ENCODE peak calls at places on chromosomes 12 and 14, in six cellular contexts. One of them, this sample, is unnamed.

GRCh38 chr14:102408729-102409128 is 46.0 kb downstream of the TECPR2 start:
- DNase-seq in cardiac fibroblast: no peak
- DNase-seq in neural progenitor cell: no peak
- DNase-seq in lower leg skin: no peak
- DNase-seq in brain microvascular endothelial cell: no peak
- DNase-seq in astrocyte of the spinal cord: no peak
- DNase-seq in this sample: no peak

GRCh38 chr12:28569698-28570411 is 379.6 kb downstream of the CCDC91 start:
- DNase-seq in cardiac fibroblast: peak
- DNase-seq in neural progenitor cell: no peak
- DNase-seq in lower leg skin: peak
- DNase-seq in brain microvascular endothelial cell: peak
- DNase-seq in astrocyte of the spinal cord: peak
- DNase-seq in this sample: no peak

GRCh38 chr12:76713130-76713529 is 50.8 kb upstream of the ZDHHC17 start:
- DNase-seq in cardiac fibroblast: peak
- DNase-seq in neural progenitor cell: peak
- DNase-seq in lower leg skin: no peak
- DNase-seq in brain microvascular endothelial cell: peak
- DNase-seq in astrocyte of the spinal cord: no peak
- DNase-seq in this sample: no peak

GRCh38 chr12:98513379-98514318 is 1.7 kb upstream of the TMPO start:
- DNase-seq in cardiac fibroblast: no peak
- DNase-seq in neural progenitor cell: no peak
- DNase-seq in lower leg skin: no peak
- DNase-seq in brain microvascular endothelial cell: no peak
- DNase-seq in astrocyte of the spinal cord: no peak
- DNase-seq in this sample: no peak

GRCh38 chr12:105672171-105672570 is 341.7 kb downstream of the C12orf75 start:
- DNase-seq in cardiac fibroblast: no peak
- DNase-seq in neural progenitor cell: no peak
- DNase-seq in lower leg skin: no peak
- DNase-seq in brain microvascular endothelial cell: no peak
- DNase-seq in astrocyte of the spinal cord: no peak
- DNase-seq in this sample: no peak

GRCh38 chr12:31011336-31011735 is 62.3 kb upstream of the DDX11 start:
- DNase-seq in cardiac fibroblast: no peak
- DNase-seq in neural progenitor cell: no peak
- DNase-seq in lower leg skin: no peak
- DNase-seq in brain microvascular endothelial cell: no peak
- DNase-seq in astrocyte of the spinal cord: no peak
- DNase-seq in this sample: no peak

GRCh38 chr12:79691299-79692248 is 810 bp upstream of the PAWR start:
- DNase-seq in cardiac fibroblast: peak
- DNase-seq in neural progenitor cell: no peak
- DNase-seq in lower leg skin: peak
- DNase-seq in brain microvascular endothelial cell: peak
- DNase-seq in astrocyte of the spinal cord: peak
- DNase-seq in this sample: no peak

GRCh38 chr12:51011960-51012359 is 14.2 kb downstream of the SLC11A2 start:
- DNase-seq in cardiac fibroblast: no peak
- DNase-seq in neural progenitor cell: peak
- DNase-seq in lower leg skin: no peak
- DNase-seq in brain microvascular endothelial cell: no peak
- DNase-seq in astrocyte of the spinal cord: no peak
- DNase-seq in this sample: no peak

GRCh38 chr12:25585021-25585523 is 32.0 kb upstream of the LMNTD1 start:
- DNase-seq in cardiac fibroblast: peak
- DNase-seq in neural progenitor cell: no peak
- DNase-seq in lower leg skin: peak
- DNase-seq in brain microvascular endothelial cell: no peak
- DNase-seq in astrocyte of the spinal cord: peak
- DNase-seq in this sample: no peak

GRCh38 chr14:36580856-36581831 is 1.3 kb downstream of the NKX2-8 start:
- DNase-seq in cardiac fibroblast: peak
- DNase-seq in neural progenitor cell: peak
- DNase-seq in lower leg skin: no peak
- DNase-seq in brain microvascular endothelial cell: no peak
- DNase-seq in astrocyte of the spinal cord: peak
- DNase-seq in this sample: peak

GRCh38 chr14:63905370-63905769 is 52.6 kb downstream of the SYNE2 start:
- DNase-seq in cardiac fibroblast: no peak
- DNase-seq in neural progenitor cell: no peak
- DNase-seq in lower leg skin: no peak
- DNase-seq in brain microvascular endothelial cell: no peak
- DNase-seq in astrocyte of the spinal cord: no peak
- DNase-seq in this sample: no peak

GRCh38 chr12:57419495-57419894 is 11.3 kb downstream of the R3HDM2 start:
- DNase-seq in cardiac fibroblast: no peak
- DNase-seq in neural progenitor cell: no peak
- DNase-seq in lower leg skin: no peak
- DNase-seq in brain microvascular endothelial cell: no peak
- DNase-seq in astrocyte of the spinal cord: no peak
- DNase-seq in this sample: no peak

GRCh38 chr14:75162631-75163030 is 13.8 kb downstream of the TMED10 start:
- DNase-seq in cardiac fibroblast: no peak
- DNase-seq in neural progenitor cell: no peak
- DNase-seq in lower leg skin: no peak
- DNase-seq in brain microvascular endothelial cell: no peak
- DNase-seq in astrocyte of the spinal cord: no peak
- DNase-seq in this sample: no peak

GRCh38 chr12:54253240-54253639 is 26.7 kb downstream of the CBX5 start:
- DNase-seq in cardiac fibroblast: no peak
- DNase-seq in neural progenitor cell: no peak
- DNase-seq in lower leg skin: no peak
- DNase-seq in brain microvascular endothelial cell: no peak
- DNase-seq in astrocyte of the spinal cord: no peak
- DNase-seq in this sample: no peak

GRCh38 chr12:94092516-94093241 is 55.7 kb upstream of the PLXNC1 start:
- DNase-seq in cardiac fibroblast: peak
- DNase-seq in neural progenitor cell: no peak
- DNase-seq in lower leg skin: no peak
- DNase-seq in brain microvascular endothelial cell: peak
- DNase-seq in astrocyte of the spinal cord: peak
- DNase-seq in this sample: no peak

GRCh38 chr12:113195598-113195997 is 10.1 kb downstream of the RITA1 start:
- DNase-seq in cardiac fibroblast: no peak
- DNase-seq in neural progenitor cell: no peak
- DNase-seq in lower leg skin: no peak
- DNase-seq in brain microvascular endothelial cell: no peak
- DNase-seq in astrocyte of the spinal cord: no peak
- DNase-seq in this sample: no peak

GRCh38 chr14:55026793-55027560 is at the start of the genes SOCS4 and WDHD1:
- DNase-seq in cardiac fibroblast: peak
- DNase-seq in neural progenitor cell: peak
- DNase-seq in lower leg skin: peak
- DNase-seq in brain microvascular endothelial cell: peak
- DNase-seq in astrocyte of the spinal cord: peak
- DNase-seq in this sample: peak
- TF ChIP-seq CTCF in cardiac fibroblast: no peak
- TF ChIP-seq CTCF in neural progenitor cell: peak
- TF ChIP-seq CTCF in lower leg skin: no peak
- TF ChIP-seq CTCF in brain microvascular endothelial cell: no peak
- TF ChIP-seq CTCF in astrocyte of the spinal cord: no peak
- TF ChIP-seq CTCF in this sample: no peak

GRCh38 chr12:24244801-24245200 is 295.3 kb upstream of the SOX5 start:
- DNase-seq in cardiac fibroblast: no peak
- DNase-seq in neural progenitor cell: no peak
- DNase-seq in lower leg skin: no peak
- DNase-seq in brain microvascular endothelial cell: no peak
- DNase-seq in astrocyte of the spinal cord: no peak
- DNase-seq in this sample: no peak
- TF ChIP-seq CTCF in cardiac fibroblast: no peak
- TF ChIP-seq CTCF in neural progenitor cell: no peak
- TF ChIP-seq CTCF in lower leg skin: no peak
- TF ChIP-seq CTCF in brain microvascular endothelial cell: no peak
- TF ChIP-seq CTCF in astrocyte of the spinal cord: no peak
- TF ChIP-seq CTCF in this sample: no peak

GRCh38 chr14:21802441-21802840 is 128.8 kb upstream of the OR4E1 start:
- DNase-seq in cardiac fibroblast: no peak
- DNase-seq in neural progenitor cell: no peak
- DNase-seq in lower leg skin: no peak
- DNase-seq in brain microvascular endothelial cell: no peak
- DNase-seq in astrocyte of the spinal cord: no peak
- DNase-seq in this sample: no peak

GRCh38 chr14:21807975-21808374 is 134.4 kb upstream of the OR4E1 start:
- DNase-seq in cardiac fibroblast: no peak
- DNase-seq in neural progenitor cell: peak
- DNase-seq in lower leg skin: no peak
- DNase-seq in brain microvascular endothelial cell: no peak
- DNase-seq in astrocyte of the spinal cord: no peak
- DNase-seq in this sample: no peak
- TF ChIP-seq CTCF in cardiac fibroblast: no peak
- TF ChIP-seq CTCF in neural progenitor cell: no peak
- TF ChIP-seq CTCF in lower leg skin: no peak
- TF ChIP-seq CTCF in brain microvascular endothelial cell: no peak
- TF ChIP-seq CTCF in astrocyte of the spinal cord: no peak
- TF ChIP-seq CTCF in this sample: no peak

DNA sequence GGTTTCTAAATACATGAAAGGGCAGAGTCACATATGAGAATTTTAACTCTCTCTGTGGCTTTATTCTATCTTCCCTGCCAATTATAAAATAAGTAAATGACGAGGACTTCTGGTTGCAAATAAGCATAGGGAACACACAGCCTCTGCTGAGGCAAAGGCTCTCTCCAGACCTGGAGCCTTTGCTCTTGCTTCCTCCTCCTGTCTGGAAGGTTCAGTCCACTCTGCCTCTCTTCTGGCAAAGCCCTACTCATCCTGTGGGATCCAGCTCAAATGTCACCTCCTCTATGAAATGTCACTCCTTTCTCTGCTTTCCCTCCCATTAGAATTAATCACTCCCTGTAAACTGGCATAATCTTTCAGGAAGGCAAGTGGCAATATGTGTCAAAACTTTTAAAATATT is 41.9 kb downstream of the PKP2 start:
- DNase-seq in cardiac fibroblast: no peak
- DNase-seq in neural progenitor cell: no peak
- DNase-seq in lower leg skin: no peak
- DNase-seq in brain microvascular endothelial cell: no peak
- DNase-seq in astrocyte of the spinal cord: no peak
- DNase-seq in this sample: no peak
- TF ChIP-seq CTCF in cardiac fibroblast: no peak
- TF ChIP-seq CTCF in neural progenitor cell: no peak
- TF ChIP-seq CTCF in lower leg skin: no peak
- TF ChIP-seq CTCF in brain microvascular endothelial cell: no peak
- TF ChIP-seq CTCF in astrocyte of the spinal cord: no peak
- TF ChIP-seq CTCF in this sample: no peak